ENCODE peak calls at places on chromosomes 13 and 19, in six cellular contexts. O, I, M, S, B and D are unnamed samples.

GRCh38 chr19:36120092-36120983 is 5.1 kb downstream of the TBCB start:
- DNase-seq in O (no peak), I (no peak), M (no peak), S (no peak), B (no peak), D (no peak)

GRCh38 chr19:55552620-55553019 is 7.3 kb upstream of the SBK3 start:
- DNase-seq in O (no peak), I (no peak), M (no peak), S (no peak), B (no peak), D (peak; percentile 88)

GRCh38 chr13:44013666-44014291 is 134.1 kb downstream of the LACC1 start:
- DNase-seq in O (no peak), I (no peak), M (no peak), S (no peak), B (no peak), D (no peak)

GRCh38 chr19:31326329-31327028 is 22.8 kb downstream of the TSHZ3 start:
- DNase-seq in O (no peak), I (no peak), M (no peak), S (no peak), B (no peak), D (no peak)

GRCh38 chr19:46073268-46073922 is 32.6 kb upstream of the IGFL4 start:
- DNase-seq in O (no peak), I (no peak), M (no peak), S (no peak), B (no peak), D (no peak)

GRCh38 chr19:55340784-55341147 is 1.1 kb downstream of the KMT5C start:
- DNase-seq in O (no peak), I (no peak), M (no peak), S (peak; percentile 23), B (no peak), D (peak; percentile 38)

GRCh38 chr19:17944301-17944700 is 11.5 kb downstream of the CCDC124 start:
- DNase-seq in O (no peak), I (no peak), M (no peak), S (no peak), B (no peak), D (no peak)

GRCh38 chr19:45960595-45961235 is 12.9 kb downstream of the NOVA2 start:
- DNase-seq in O (no peak), I (no peak), M (peak; percentile 89), S (no peak), B (no peak), D (peak; percentile 35)

GRCh38 chr19:42544146-42544545 is 15.9 kb upstream of the CEACAM1 start:
- DNase-seq in O (no peak), I (no peak), M (no peak), S (no peak), B (no peak), D (no peak)

GRCh38 chr13:50094615-50095293 is 79.5 kb downstream of the KCNRG start:
- DNase-seq in O (no peak), I (no peak), M (no peak), S (no peak), B (no peak), D (no peak)

GRCh38 chr13:42703740-42704139 is 77.6 kb upstream of the FAM216B start:
- DNase-seq in O (no peak), I (no peak), M (no peak), S (no peak), B (no peak), D (no peak)

GRCh38 chr13:36706755-36707154 is 32.9 kb downstream of the SERTM1 start:
- DNase-seq in O (no peak), I (no peak), M (no peak), S (no peak), B (no peak), D (no peak)

GRCh38 chr19:40365613-40366401 is 17.3 kb downstream of the PLD3 start:
- DNase-seq in O (no peak), I (peak; percentile 54), M (peak; percentile 98), S (peak; percentile 71), B (peak; percentile 86), D (no peak)

GRCh38 chr13:63184693-63185092 is 1769.0 kb upstream of the PCDH20 start:
- DNase-seq in O (no peak), I (no peak), M (peak; percentile 88), S (no peak), B (no peak), D (no peak)

GRCh38 chr13:97855570-97855970 is 97.9 kb upstream of the IPO5 start:
- DNase-seq in O (no peak), I (no peak), M (peak; percentile 65), S (peak; percentile 3), B (no peak), D (peak; percentile 49)

GRCh38 chr13:40494513-40494912 is 171.9 kb downstream of the FOXO1 start:
- DNase-seq in O (no peak), I (no peak), M (no peak), S (no peak), B (no peak), D (no peak)

GRCh38 chr13:51453308-51453958 is 597 bp upstream of the INTS6 start:
- DNase-seq in O (peak; percentile 44), I (no peak), M (no peak), S (peak; percentile 84), B (peak; percentile 92), D (peak; percentile 79)

GRCh38 chr13:78046349-78046748 is 127.7 kb upstream of the EDNRB start:
- DNase-seq in O (no peak), I (no peak), M (no peak), S (no peak), B (no peak), D (no peak)

GRCh38 chr13:19183676-19184075 is 2.1 kb upstream of the TUBA3C start:
- DNase-seq in O (no peak), I (peak; percentile 2), M (no peak), S (no peak), B (no peak), D (no peak)

GRCh38 chr13:32391101-32391620 is 36.8 kb downstream of the N4BP2L1 start:
- DNase-seq in O (no peak), I (no peak), M (peak; percentile 68), S (no peak), B (no peak), D (no peak)

GRCh38 chr19:56163097-56163496 is 12.7 kb upstream of the GALP start:
- DNase-seq in O (no peak), I (no peak), M (no peak), S (no peak), B (no peak), D (no peak)

GRCh38 chr13:50365683-50366391 is 350.6 kb downstream of the KCNRG start:
- DNase-seq in O (no peak), I (no peak), M (no peak), S (no peak), B (no peak), D (peak; percentile 86)

GRCh38 chr13:32878172-32878571 is 138.1 kb upstream of the KL start:
- DNase-seq in O (no peak), I (no peak), M (no peak), S (no peak), B (no peak), D (no peak)

GRCh38 chr13:97627566-97627965 is 193.6 kb downstream of the RAP2A start:
- DNase-seq in O (no peak), I (no peak), M (peak; percentile 69), S (no peak), B (peak; percentile 71), D (no peak)

GRCh38 chr13:72504026-72504925 is 223.2 kb downstream of the MZT1 start:
- DNase-seq in O (no peak), I (no peak), M (no peak), S (no peak), B (no peak), D (no peak)

GRCh38 chr19:53112286-53112685 is 9.1 kb upstream of the ZNF160 start:
- DNase-seq in O (no peak), I (no peak), M (no peak), S (no peak), B (no peak), D (no peak)

GRCh38 chr13:112510987-112511715 is 76.8 kb downstream of the TUBGCP3 start:
- DNase-seq in O (no peak), I (no peak), M (peak; percentile 15), S (no peak), B (no peak), D (no peak)

GRCh38 chr19:21098291-21098690 is 16.3 kb downstream of the ZNF714 start:
- DNase-seq in O (no peak), I (no peak), M (no peak), S (no peak), B (no peak), D (no peak)

GRCh38 chr13:33633701-33634525 is 184.0 kb upstream of the RFC3 start:
- DNase-seq in O (no peak), I (no peak), M (no peak), S (no peak), B (no peak), D (no peak)

GRCh38 chr13:114110091-114110829 is 22.2 kb downstream of the RASA3 start:
- DNase-seq in O (peak; percentile 49), I (peak; percentile 47), M (peak; percentile 82), S (no peak), B (peak; percentile 63), D (no peak)